ENCODE peak calls at places on chromosomes 3 and 15, in four cellular contexts. One of them, this sample, is unnamed.

GRCh38 chr15:71093089-71094024 is 21.9 kb upstream of the THSD4 start:
- DNase-seq in activated CD4-positive, alpha-beta T cell treated with anti-CD3 and anti-CD28 coated beads, Interleukin-2, amount 50 U/mL, for 1 hour: no peak
- DNase-seq in pons: no peak
- DNase-seq in spleen: no peak
- DNase-seq in this sample: no peak

GRCh38 chr3:70120360-70120966 is 120.9 kb downstream of the SAMMSON start:
- DNase-seq in activated CD4-positive, alpha-beta T cell treated with anti-CD3 and anti-CD28 coated beads, Interleukin-2, amount 50 U/mL, for 1 hour: peak; percentile 38
- DNase-seq in pons: peak; percentile 40
- DNase-seq in spleen: peak; percentile 77
- DNase-seq in this sample: peak; percentile 63

GRCh38 chr15:78070049-78070698 is 7.3 kb downstream of the TBC1D2B start:
- DNase-seq in activated CD4-positive, alpha-beta T cell treated with anti-CD3 and anti-CD28 coated beads, Interleukin-2, amount 50 U/mL, for 1 hour: no peak
- DNase-seq in pons: no peak
- DNase-seq in spleen: peak; percentile 84
- DNase-seq in this sample: no peak

GRCh38 chr3:161266731-161267150 is 45.6 kb downstream of the NMD3 start:
- DNase-seq in activated CD4-positive, alpha-beta T cell treated with anti-CD3 and anti-CD28 coated beads, Interleukin-2, amount 50 U/mL, for 1 hour: no peak
- DNase-seq in pons: no peak
- DNase-seq in spleen: no peak
- DNase-seq in this sample: no peak

GRCh38 chr3:188643736-188644135 is 489.8 kb downstream of the LPP start:
- DNase-seq in activated CD4-positive, alpha-beta T cell treated with anti-CD3 and anti-CD28 coated beads, Interleukin-2, amount 50 U/mL, for 1 hour: no peak
- DNase-seq in pons: no peak
- DNase-seq in spleen: no peak
- DNase-seq in this sample: no peak

GRCh38 chr3:176562381-176562780 is 634.9 kb downstream of the TBL1XR1 start:
- DNase-seq in activated CD4-positive, alpha-beta T cell treated with anti-CD3 and anti-CD28 coated beads, Interleukin-2, amount 50 U/mL, for 1 hour: no peak
- DNase-seq in pons: no peak
- DNase-seq in spleen: no peak
- DNase-seq in this sample: peak; percentile 93

GRCh38 chr3:193554790-193555189 is at the start of gene ATP13A4:
- DNase-seq in activated CD4-positive, alpha-beta T cell treated with anti-CD3 and anti-CD28 coated beads, Interleukin-2, amount 50 U/mL, for 1 hour: no peak
- DNase-seq in pons: peak; percentile 31
- DNase-seq in spleen: no peak
- DNase-seq in this sample: no peak

GRCh38 chr3:193996641-193997089 is 139.3 kb upstream of the HES1 start:
- DNase-seq in activated CD4-positive, alpha-beta T cell treated with anti-CD3 and anti-CD28 coated beads, Interleukin-2, amount 50 U/mL, for 1 hour: no peak
- DNase-seq in pons: no peak
- DNase-seq in spleen: no peak
- DNase-seq in this sample: no peak

GRCh38 chr3:61032991-61033390 is 218.3 kb downstream of the FHIT start:
- DNase-seq in activated CD4-positive, alpha-beta T cell treated with anti-CD3 and anti-CD28 coated beads, Interleukin-2, amount 50 U/mL, for 1 hour: no peak
- DNase-seq in pons: no peak
- DNase-seq in spleen: no peak
- DNase-seq in this sample: no peak

GRCh38 chr3:122464659-122465058 is 48.8 kb upstream of the WDR5B start:
- DNase-seq in activated CD4-positive, alpha-beta T cell treated with anti-CD3 and anti-CD28 coated beads, Interleukin-2, amount 50 U/mL, for 1 hour: no peak
- DNase-seq in pons: no peak
- DNase-seq in spleen: no peak
- DNase-seq in this sample: no peak

GRCh38 chr3:197496746-197497125 is 59.0 kb downstream of the BDH1 start:
- DNase-seq in activated CD4-positive, alpha-beta T cell treated with anti-CD3 and anti-CD28 coated beads, Interleukin-2, amount 50 U/mL, for 1 hour: no peak
- DNase-seq in pons: no peak
- DNase-seq in spleen: no peak
- DNase-seq in this sample: no peak

GRCh38 chr15:63488432-63488910 is 15.9 kb upstream of the USP3 start:
- DNase-seq in activated CD4-positive, alpha-beta T cell treated with anti-CD3 and anti-CD28 coated beads, Interleukin-2, amount 50 U/mL, for 1 hour: no peak
- DNase-seq in pons: no peak
- DNase-seq in spleen: no peak
- DNase-seq in this sample: no peak

GRCh38 chr3:67418539-67419529 is 235.6 kb downstream of the SUCLG2 start:
- DNase-seq in activated CD4-positive, alpha-beta T cell treated with anti-CD3 and anti-CD28 coated beads, Interleukin-2, amount 50 U/mL, for 1 hour: no peak
- DNase-seq in pons: no peak
- DNase-seq in spleen: no peak
- DNase-seq in this sample: no peak

GRCh38 chr15:48806151-48806550 is 4.7 kb downstream of the CEP152 start:
- DNase-seq in activated CD4-positive, alpha-beta T cell treated with anti-CD3 and anti-CD28 coated beads, Interleukin-2, amount 50 U/mL, for 1 hour: no peak
- DNase-seq in pons: no peak
- DNase-seq in spleen: no peak
- DNase-seq in this sample: no peak

GRCh38 chr3:22792533-22792932 is 410.6 kb upstream of the UBE2E2 start:
- DNase-seq in activated CD4-positive, alpha-beta T cell treated with anti-CD3 and anti-CD28 coated beads, Interleukin-2, amount 50 U/mL, for 1 hour: no peak
- DNase-seq in pons: no peak
- DNase-seq in spleen: no peak
- DNase-seq in this sample: no peak

GRCh38 chr15:74584779-74585178 is 30.9 kb upstream of the CLK3 start:
- DNase-seq in activated CD4-positive, alpha-beta T cell treated with anti-CD3 and anti-CD28 coated beads, Interleukin-2, amount 50 U/mL, for 1 hour: no peak
- DNase-seq in pons: peak; percentile 83
- DNase-seq in spleen: peak; percentile 23
- DNase-seq in this sample: no peak

GRCh38 chr3:127809211-127809610 is 13.1 kb downstream of the MGLL start:
- DNase-seq in activated CD4-positive, alpha-beta T cell treated with anti-CD3 and anti-CD28 coated beads, Interleukin-2, amount 50 U/mL, for 1 hour: no peak
- DNase-seq in pons: no peak
- DNase-seq in spleen: no peak
- DNase-seq in this sample: no peak

GRCh38 chr15:73753250-73754130 is at the start of gene INSYN1:
- DNase-seq in activated CD4-positive, alpha-beta T cell treated with anti-CD3 and anti-CD28 coated beads, Interleukin-2, amount 50 U/mL, for 1 hour: no peak
- DNase-seq in pons: no peak
- DNase-seq in spleen: no peak
- DNase-seq in this sample: no peak